ENCODE peak calls at places on chromosomes 6 and 20, in five cellular contexts. R is GM19239, L is iPS-NIHi11, H is heart right ventricle, M is fibroblast of lung. V is an unnamed sample.

GRCh38 chr6:17865243-17865642 is 122.2 kb downstream of the KIF13A start:
- DNase-seq in R (no peak), L (no peak), H (peak; percentile 12), M (no peak), V (no peak)

GRCh38 chr6:116094041-116094440 is 6.6 kb upstream of the NT5DC1 start:
- DNase-seq in R (no peak), L (no peak), H (no peak), M (no peak), V (no peak)

GRCh38 chr6:52612336-52613096 is 35.7 kb upstream of the TRAM2 start:
- DNase-seq in R (no peak), L (no peak), H (no peak), M (no peak), V (no peak)

GRCh38 chr20:25281541-25281991 is 33.7 kb downstream of the PYGB start:
- DNase-seq in R (peak; percentile 75), L (no peak), H (no peak), M (no peak), V (no peak)

GRCh38 chr20:13302647-13303425 is 81.8 kb downstream of the ISM1 start:
- DNase-seq in R (peak; percentile 31), L (peak; percentile 54), H (no peak), M (peak; percentile 11), V (peak; percentile 52)

GRCh38 chr6:163945813-163946212 is 531.3 kb downstream of the QKI start:
- DNase-seq in R (no peak), L (peak; percentile 28), H (no peak), M (no peak), V (no peak)

GRCh38 chr20:24587384-24588046 is 118.1 kb downstream of the SYNDIG1 start:
- DNase-seq in R (no peak), L (no peak), H (no peak), M (peak; percentile 17), V (no peak)

GRCh38 chr6:106804238-106805016 is 170.1 kb downstream of the CD24 start:
- DNase-seq in R (no peak), L (peak; percentile 68), H (no peak), M (no peak), V (peak; percentile 37)

GRCh38 chr20:62056975-62057374 is 8.7 kb downstream of the TAF4 start:
- DNase-seq in R (no peak), L (no peak), H (no peak), M (no peak), V (no peak)

GRCh38 chr20:4512891-4513550 is 208.7 kb upstream of the PRND start:
- DNase-seq in R (no peak), L (no peak), H (no peak), M (peak; percentile 91), V (no peak)

GRCh38 chr6:30981942-30982772 is 1.4 kb upstream of the MUC21 start:
- DNase-seq in R (no peak), L (peak; percentile 78), H (no peak), M (peak; percentile 78), V (peak; percentile 61)

GRCh38 chr20:59006167-59006863 is 739 bp downstream of the CTSZ start:
- DNase-seq in R (no peak), L (no peak), H (no peak), M (no peak), V (no peak)